ENCODE peak calls at places on chromosomes 6 and 20, in nine cellular contexts. H is CD8-positive, alpha-beta T cell; U is cardiac muscle cell; X is activated B cell treated with CpG ODN at 0.5 μM for 24 hours; G is nephron progenitor cell; B is AG09309; F is astrocyte of the spinal cord; N is fibroblast of pulmonary artery; I is A673. C is an unnamed sample.
A peak's percentile ranks its signal among the peaks of the same experiment; 100 is the strongest.

GRCh38 chr20:40462600-40462999 is 226.4 kb downstream of the MAFB start:
- DNase-seq in H (no peak), U (no peak), X (no peak), G (no peak), B (no peak), F (no peak), N (no peak), I (no peak), C (no peak)

GRCh38 chr6:15264902-15265761 is 19.3 kb downstream of the JARID2 start:
- DNase-seq in H (no peak), U (peak; percentile 55), X (no peak), G (peak; percentile 20), B (no peak), F (peak; percentile 56), N (peak; percentile 51), I (peak; percentile 91), C (no peak)

GRCh38 chr20:2698912-2699311 is 6.3 kb downstream of the EBF4 start:
- DNase-seq in H (peak; percentile 35), U (no peak), X (no peak), G (no peak), B (no peak), F (no peak), N (no peak), I (no peak), C (no peak)

GRCh38 chr6:46931416-46931815 is 9.7 kb upstream of the ADGRF5 start:
- DNase-seq in H (no peak), U (no peak), X (no peak), G (no peak), B (no peak), F (no peak), N (no peak), I (no peak), C (no peak)

GRCh38 chr20:8043687-8044278 is 24.2 kb upstream of the TMX4 start:
- DNase-seq in H (no peak), U (peak; percentile 76), X (no peak), G (peak; percentile 35), B (peak; percentile 24), F (peak; percentile 55), N (peak; percentile 78), I (peak; percentile 56), C (peak; percentile 26)

GRCh38 chr6:147149092-147149491 is 55.1 kb upstream of the STXBP5 start:
- DNase-seq in H (no peak), U (no peak), X (no peak), G (no peak), B (no peak), F (no peak), N (no peak), I (no peak), C (no peak)

GRCh38 chr20:58359441-58359840 is 29.6 kb upstream of the VAPB start:
- DNase-seq in H (no peak), U (peak; percentile 30), X (no peak), G (peak; percentile 18), B (no peak), F (no peak), N (peak; percentile 36), I (no peak), C (no peak)

GRCh38 chr20:13105864-13106457 is 97.2 kb downstream of the SPTLC3 start:
- DNase-seq in H (no peak), U (peak; percentile 59), X (no peak), G (peak; percentile 6), B (no peak), F (peak; percentile 54), N (peak; percentile 61), I (peak; percentile 56), C (no peak)

GRCh38 chr20:51258582-51259175 is 235.8 kb upstream of the KCNG1 start:
- DNase-seq in H (no peak), U (peak; percentile 18), X (no peak), G (no peak), B (no peak), F (peak; percentile 11), N (peak; percentile 7), I (no peak), C (no peak)

GRCh38 chr6:98823845-98824162 is 10.6 kb upstream of the POU3F2 start:
- DNase-seq in H (no peak), U (no peak), X (no peak), G (no peak), B (no peak), F (no peak), N (no peak), I (no peak), C (no peak)

GRCh38 chr6:105359419-105360366 is 43.2 kb downstream of the PREP start:
- DNase-seq in H (no peak), U (peak; percentile 93), X (no peak), G (no peak), B (peak; percentile 77), F (peak; percentile 88), N (peak; percentile 93), I (no peak), C (no peak)

GRCh38 chr6:133983099-133983939 is 30.3 kb downstream of the TBPL1 start:
- DNase-seq in H (peak; percentile 64), U (peak; percentile 90), X (no peak), G (no peak), B (no peak), F (no peak), N (peak; percentile 53), I (peak; percentile 41), C (no peak)

GRCh38 chr6:28137458-28138020 is 4.1 kb upstream of the ZKSCAN8 start:
- DNase-seq in H (no peak), U (peak; percentile 30), X (peak; percentile 38), G (no peak), B (no peak), F (no peak), N (peak; percentile 27), I (peak; percentile 66), C (no peak)

GRCh38 chr6:169752074-169752623 is 727 bp downstream of the ERMARD start:
- DNase-seq in H (no peak), U (no peak), X (no peak), G (no peak), B (no peak), F (no peak), N (no peak), I (peak; percentile 53), C (no peak)

GRCh38 chr20:60586417-60587105 is 628.3 kb downstream of the CDH26 start:
- DNase-seq in H (no peak), U (no peak), X (no peak), G (no peak), B (no peak), F (no peak), N (no peak), I (no peak), C (no peak)

GRCh38 chr6:2204272-2204671 is 41.1 kb downstream of the GMDS start:
- DNase-seq in H (no peak), U (no peak), X (no peak), G (no peak), B (no peak), F (no peak), N (no peak), I (no peak), C (no peak)

GRCh38 chr6:2205396-2205795 is 40.0 kb downstream of the GMDS start:
- DNase-seq in H (no peak), U (no peak), X (no peak), G (no peak), B (no peak), F (no peak), N (no peak), I (no peak), C (no peak)

GRCh38 chr6:2213082-2213481 is 32.3 kb downstream of the GMDS start:
- DNase-seq in H (no peak), U (no peak), X (no peak), G (peak; percentile 16), B (no peak), F (no peak), N (no peak), I (peak; percentile 7), C (no peak)

DNA sequence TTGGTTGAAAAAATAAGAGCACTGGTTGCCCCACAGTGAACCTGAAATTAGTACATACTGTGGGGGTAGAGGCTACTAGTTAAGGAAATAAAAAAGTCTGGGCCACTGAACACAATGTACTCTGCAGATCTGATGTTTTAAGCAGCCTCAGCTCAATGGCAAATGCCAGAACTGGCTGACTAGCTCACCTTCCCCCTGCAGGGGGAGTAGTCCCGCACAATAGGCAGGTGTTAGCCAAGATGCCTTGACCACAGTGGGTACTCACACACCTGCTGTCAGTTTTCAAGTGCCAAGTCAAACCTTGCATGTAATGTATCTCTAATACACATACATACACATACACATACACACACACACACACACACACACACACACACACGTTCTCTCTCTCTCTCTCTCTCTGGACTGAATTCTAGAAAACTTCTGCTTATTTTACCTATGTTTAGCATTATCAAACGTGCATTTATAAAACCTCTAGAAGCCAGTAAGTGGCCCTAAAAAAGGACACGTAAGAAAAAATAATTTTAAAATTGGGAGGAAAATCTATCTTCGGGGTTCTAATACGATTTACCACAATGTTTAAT is 36.1 kb downstream of the GMDS start:
- DNase-seq in H (no peak), U (peak; percentile 39), X (no peak), G (peak; percentile 46), B (no peak), F (peak; percentile 22), N (peak; percentile 44), I (peak; percentile 14), C (no peak)
- TF ChIP-seq CTCF in H (no peak), U (peak; percentile 58), X (no peak), G (peak; percentile 44), B (peak; percentile 61), F (peak; percentile 69), N (peak; percentile 69), I (peak; percentile 52), C (peak; percentile 65)

GRCh38 chr6:8736046-8736877 is 300.9 kb upstream of the SLC35B3 start:
- DNase-seq in H (no peak), U (no peak), X (no peak), G (no peak), B (no peak), F (no peak), N (no peak), I (peak; percentile 69), C (no peak)

GRCh38 chr6:8731874-8732273 is 296.5 kb upstream of the SLC35B3 start:
- DNase-seq in H (no peak), U (no peak), X (no peak), G (no peak), B (no peak), F (no peak), N (no peak), I (no peak), C (no peak)
- TF ChIP-seq CTCF in H (no peak), U (no peak), X (no peak), G (no peak), B (no peak), F (no peak), N (no peak), I (no peak), C (no peak)

GRCh38 chr20:9583151-9583550 is 68.8 kb downstream of the LAMP5 start:
- DNase-seq in H (no peak), U (no peak), X (no peak), G (no peak), B (no peak), F (no peak), N (no peak), I (no peak), C (no peak)
- TF ChIP-seq CTCF in H (no peak), U (no peak), X (no peak), G (no peak), B (no peak), F (no peak), N (no peak), I (no peak), C (no peak)

DNA sequence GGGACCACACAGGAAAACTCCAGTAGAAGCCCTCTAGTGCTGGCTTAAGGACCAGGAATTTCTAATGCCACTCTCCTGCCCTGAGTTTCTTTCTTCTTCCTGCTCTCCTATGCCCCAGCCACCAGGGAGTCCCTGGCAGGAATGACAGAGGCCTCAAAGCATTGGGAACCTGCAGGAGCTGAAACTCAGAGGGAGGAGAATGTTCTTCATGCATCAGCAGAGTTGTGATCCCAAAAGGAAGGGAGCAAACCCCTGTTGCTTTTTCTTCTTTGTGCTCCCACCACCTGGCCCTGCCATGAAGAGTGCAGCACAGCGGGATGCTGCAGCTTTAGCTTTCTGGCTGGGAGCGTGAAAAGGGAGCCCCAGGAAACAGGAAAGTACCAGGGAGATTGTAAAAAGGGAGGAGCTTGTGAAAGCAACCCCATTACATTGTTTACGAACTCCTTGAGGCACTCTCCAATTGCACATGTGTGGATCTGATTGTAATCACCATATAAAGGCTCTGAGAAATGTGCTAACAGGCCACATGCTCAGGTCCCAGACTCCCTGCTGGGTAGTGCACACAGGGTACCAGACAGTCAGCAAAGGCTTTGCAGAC is 34.7 kb upstream of the FKBP1A start:
- DNase-seq in H (no peak), U (peak; percentile 24), X (no peak), G (no peak), B (no peak), F (peak; percentile 45), N (peak; percentile 62), I (peak; percentile 97), C (no peak)
- TF ChIP-seq CTCF in H (no peak), U (no peak), X (no peak), G (no peak), B (peak; percentile 0), F (no peak), N (peak; percentile 5), I (peak; percentile 29), C (no peak)